ENCODE peak calls at places on chromosome 15, in six cellular contexts. L is K562, T is cardiac muscle cell, H is suprapubic skin, D is heart left ventricle, E is mucosa of descending colon. M is an unnamed sample.

GRCh38 chr15:27714675-27715074 is 384.4 kb downstream of the OCA2 start:
- DNase-seq in L (no peak), T (no peak), H (no peak), D (no peak), E (no peak), M (no peak)

GRCh38 chr15:76060098-76060989 is 559 bp downstream of the TMEM266 start:
- DNase-seq in L (no peak), T (no peak), H (no peak), D (no peak), E (no peak), M (no peak)

GRCh38 chr15:46525984-46526725 is 891.3 kb downstream of the SQOR start:
- DNase-seq in L (no peak), T (no peak), H (no peak), D (no peak), E (no peak), M (no peak)

GRCh38 chr15:25727867-25728600 is 135.1 kb downstream of the ATP10A start:
- DNase-seq in L (no peak), T (no peak), H (no peak), D (no peak), E (no peak), M (no peak)

GRCh38 chr15:94875550-94875949 is 644.2 kb downstream of the MCTP2 start:
- DNase-seq in L (no peak), T (no peak), H (no peak), D (no peak), E (no peak), M (no peak)

GRCh38 chr15:44598892-44599291 is 61.9 kb downstream of the EIF3J start:
- DNase-seq in L (no peak), T (peak; percentile 88), H (no peak), D (no peak), E (no peak), M (no peak)

GRCh38 chr15:41047474-41047873 is 68.6 kb downstream of the INO80 start:
- DNase-seq in L (no peak), T (no peak), H (no peak), D (no peak), E (no peak), M (no peak)

GRCh38 chr15:35455201-35455600 is 90.8 kb downstream of the DPH6 start:
- DNase-seq in L (no peak), T (peak; percentile 8), H (no peak), D (no peak), E (no peak), M (no peak)

GRCh38 chr15:74252291-74253080 is 16.4 kb downstream of the CCDC33 start:
- DNase-seq in L (no peak), T (peak; percentile 47), H (no peak), D (peak; percentile 33), E (no peak), M (no peak)

GRCh38 chr15:71725215-71725955 is 85.0 kb upstream of the NR2E3 start:
- DNase-seq in L (no peak), T (peak; percentile 38), H (no peak), D (no peak), E (no peak), M (no peak)

GRCh38 chr15:70324001-70324974 is 226.6 kb upstream of the TLE3 start:
- DNase-seq in L (no peak), T (no peak), H (no peak), D (no peak), E (no peak), M (no peak)

GRCh38 chr15:39657714-39658113 is 76.8 kb downstream of the THBS1 start:
- DNase-seq in L (no peak), T (peak; percentile 67), H (no peak), D (no peak), E (no peak), M (no peak)

GRCh38 chr15:97652700-97653167 is 307.8 kb upstream of the ARRDC4 start:
- DNase-seq in L (no peak), T (no peak), H (no peak), D (no peak), E (no peak), M (peak; percentile 11)
- H3K4me3 ChIP-seq in L (no peak overlapping the region), T (peak overlapping the region; percentile 28), H (no peak overlapping the region), D (peak overlapping the region; percentile 33), E (no peak overlapping the region), M (no peak overlapping the region)

GRCh38 chr15:82970696-82971095 is 15.3 kb upstream of the RAMAC start:
- DNase-seq in L (no peak), T (no peak), H (no peak), D (no peak), E (no peak), M (no peak)
- H3K4me3 ChIP-seq in L (no peak overlapping the region), T (no peak overlapping the region), H (no peak overlapping the region), D (no peak overlapping the region), E (no peak overlapping the region), M (no peak overlapping the region)

GRCh38 chr15:52780172-52780980 is 9.8 kb downstream of the ONECUT1 start:
- DNase-seq in L (peak; percentile 52), T (peak; percentile 62), H (no peak), D (peak; percentile 47), E (peak; percentile 46), M (peak; percentile 45)
- H3K4me3 ChIP-seq in L (no peak overlapping the region), T (no peak overlapping the region), H (peak overlapping the region; percentile 15), D (no peak overlapping the region), E (no peak overlapping the region), M (peak overlapping the region; percentile 20)

GRCh38 chr15:85167568-85167967 is 185.9 kb downstream of the PDE8A start:
- DNase-seq in L (no peak), T (no peak), H (no peak), D (no peak), E (no peak), M (no peak)

GRCh38 chr15:85172846-85173490 is 191.3 kb downstream of the PDE8A start:
- DNase-seq in L (no peak), T (no peak), H (no peak), D (no peak), E (no peak), M (no peak)

GRCh38 chr15:85171736-85172135 is 190.1 kb downstream of the PDE8A start:
- DNase-seq in L (no peak), T (no peak), H (no peak), D (no peak), E (no peak), M (no peak)

GRCh38 chr15:85164841-85165466 is 183.3 kb downstream of the PDE8A start:
- DNase-seq in L (no peak), T (no peak), H (no peak), D (no peak), E (no peak), M (no peak)

GRCh38 chr15:85168642-85169173 is 187.1 kb downstream of the PDE8A start:
- DNase-seq in L (peak; percentile 32), T (peak; percentile 21), H (no peak), D (no peak), E (peak; percentile 51), M (no peak)
- H3K4me3 ChIP-seq in L (no peak overlapping the region), T (peak overlapping the region; percentile 13), H (peak overlapping the region; percentile 13), D (peak overlapping the region; percentile 9), E (no peak overlapping the region), M (peak overlapping the region; percentile 35)

DNA sequence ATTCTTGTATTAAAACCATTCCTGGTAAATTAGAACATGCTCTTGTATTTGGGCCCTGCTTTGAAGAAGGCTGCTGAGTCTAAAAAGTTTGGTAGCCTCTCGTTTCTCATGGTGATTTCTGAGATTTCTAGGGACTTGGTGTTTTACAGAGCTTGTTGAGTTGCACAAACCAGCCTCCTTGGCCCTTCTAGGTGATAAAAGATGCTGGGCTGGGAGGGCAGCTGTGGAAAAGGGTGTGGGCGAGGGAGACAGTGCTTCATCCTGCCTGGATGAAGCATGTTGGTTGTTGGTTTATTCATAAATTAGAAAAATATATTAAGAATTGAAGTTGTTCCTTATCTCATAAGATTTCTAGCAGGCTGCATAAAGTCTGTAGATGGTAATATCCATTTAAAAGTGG is 151.7 kb downstream of the IGF1R start:
- DNase-seq in L (no peak), T (peak; percentile 35), H (no peak), D (no peak), E (no peak), M (no peak)
- H3K4me3 ChIP-seq in L (no peak overlapping the region), T (no peak overlapping the region), H (peak overlapping the region; percentile 11), D (no peak overlapping the region), E (no peak overlapping the region), M (no peak overlapping the region)

DNA sequence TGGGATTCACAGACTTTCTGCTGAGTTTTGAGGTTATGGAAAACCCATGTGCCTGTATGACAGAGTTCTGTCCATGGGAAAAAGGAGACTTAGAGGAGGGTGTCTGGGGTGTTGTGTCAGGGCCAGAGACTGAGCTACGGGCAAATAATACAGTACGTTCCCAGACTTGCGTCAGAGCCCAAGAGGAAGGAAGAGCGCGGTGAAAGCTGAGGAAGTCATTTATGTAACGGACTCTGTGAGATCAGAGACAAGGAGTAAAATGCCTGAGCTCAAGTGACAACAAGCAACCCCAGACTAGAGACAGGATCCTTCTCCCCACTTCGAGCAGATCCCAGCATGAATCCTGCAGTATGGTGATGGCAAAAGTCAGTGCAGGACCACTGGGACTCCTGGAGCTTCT is 368.6 kb upstream of the MCTP2 start:
- DNase-seq in L (no peak), T (no peak), H (no peak), D (peak; percentile 50), E (no peak), M (no peak)
- H3K4me3 ChIP-seq in L (no peak overlapping the region), T (no peak overlapping the region), H (peak overlapping the region; percentile 15), D (no peak overlapping the region), E (no peak overlapping the region), M (no peak overlapping the region)

GRCh38 chr15:101526021-101526420 is 36.5 kb upstream of the PCSK6 start:
- DNase-seq in L (no peak), T (no peak), H (no peak), D (no peak), E (no peak), M (no peak)
- H3K4me3 ChIP-seq in L (no peak overlapping the region), T (no peak overlapping the region), H (no peak overlapping the region), D (no peak overlapping the region), E (no peak overlapping the region), M (no peak overlapping the region)

DNA sequence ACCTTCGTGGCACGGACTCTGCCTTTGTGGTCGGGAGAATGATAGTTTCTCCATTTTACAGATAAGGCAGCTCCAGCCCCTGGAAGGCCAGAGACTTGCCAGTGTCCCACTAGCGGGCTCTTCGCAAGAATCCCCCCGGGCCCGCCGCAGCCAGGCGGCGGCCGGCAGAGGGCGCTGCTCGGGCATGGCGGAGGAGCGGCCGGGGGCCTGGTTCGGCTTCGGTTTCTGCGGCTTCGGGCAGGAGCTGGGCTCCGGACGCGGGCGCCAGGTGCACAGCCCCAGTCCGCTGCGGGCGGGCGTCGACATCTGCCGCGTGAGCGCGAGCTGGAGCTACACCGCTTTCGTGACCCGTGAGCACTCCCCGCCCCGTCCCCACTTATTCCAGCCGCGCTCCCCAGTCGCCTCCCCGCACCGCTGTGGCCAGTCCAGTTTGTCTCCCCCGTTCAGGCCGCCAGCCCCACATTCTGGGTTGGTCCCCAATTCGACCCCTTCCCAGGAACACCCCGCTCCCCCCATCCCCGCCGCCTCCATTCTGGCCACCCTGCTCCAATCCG is 1.9 kb downstream of the RCCD1 start:
- DNase-seq in L (peak; percentile 39), T (peak; percentile 84), H (peak; percentile 82), D (peak; percentile 71), E (peak; percentile 80), M (peak; percentile 78)
- H3K4me3 ChIP-seq in L (no peak overlapping the region), T (peak overlapping the region; percentile 41), H (peak overlapping the region; percentile 72), D (peak overlapping the region; percentile 70), E (no peak overlapping the region), M (peak overlapping the region; percentile 64)

M was measured in heart right ventricle.